ENCODE peak calls at places on chromosomes 16 and 17, in ten cellular contexts. K is T-cell; B is AG20443; H is thoracic aorta; F is activated naive CD4-positive, alpha-beta T cell treated with anti-CD3 and anti-CD28 coated beads, Interleukin-2, amount 50 U/mL, for 16 hours; E is fibroblast of pulmonary artery; C is occipital lobe; S is kidney glomerular epithelial cell; D is activated naive CD8-positive, alpha-beta T cell treated with anti-CD3 and anti-CD28 coated beads for 36 hours; L is GM10248. Z is an unnamed sample.

GRCh38 chr17:66576473-66576872 is 258.4 kb upstream of the CACNG5 start:
- DNase-seq in B (no peak), S (no peak), L (no peak), K (no peak), C (no peak), E (no peak), D (no peak), H (no peak), F (no peak), Z (no peak)

GRCh38 chr17:49516190-49516589 is 21.1 kb downstream of the NGFR start:
- DNase-seq in K (no peak), H (no peak), L (no peak), F (no peak), D (no peak), C (no peak), E (no peak), S (no peak), B (no peak), Z (peak)

GRCh38 chr17:51653902-51654301 is 393.6 kb downstream of the UTP18 start:
- DNase-seq in L (no peak), F (no peak), S (no peak), C (no peak), D (no peak), E (no peak), H (no peak), B (no peak), K (no peak), Z (no peak)

GRCh38 chr16:9138021-9138680 is 46.7 kb downstream of the HAPSTR1 start:
- DNase-seq in C (no peak), B (no peak), L (no peak), S (no peak), K (no peak), H (no peak), D (no peak), F (no peak), E (no peak), Z (no peak)

GRCh38 chr17:5123343-5124124 is 7.7 kb downstream of the USP6 start:
- DNase-seq in D (no peak), B (no peak), H (no peak), K (no peak), C (no peak), F (no peak), S (no peak), E (no peak), L (no peak), Z (no peak)

GRCh38 chr16:30395155-30395991 is at the start of gene ZNF48:
- DNase-seq in H (no peak), K (no peak), B (peak), E (peak), L (peak), S (peak), C (peak), F (peak), D (peak), Z (peak)

GRCh38 chr16:54286330-54287017 is at the start of gene IRX3:
- DNase-seq in H (no peak), C (no peak), K (no peak), B (peak), F (no peak), L (no peak), D (no peak), S (peak), E (peak), Z (peak)

GRCh38 chr17:9768381-9768934 is 22.9 kb downstream of the DHRS7C start:
- DNase-seq in C (no peak), B (peak), D (no peak), H (no peak), L (peak), E (peak), S (peak), K (no peak), F (no peak), Z (no peak)

GRCh38 chr16:81431554-81432353 is 12.9 kb upstream of the CMIP start:
- DNase-seq in S (no peak), B (peak), F (no peak), L (no peak), K (no peak), D (no peak), H (no peak), E (peak), C (no peak), Z (no peak)